ENCODE peak calls at places on chromosomes 2 and 18, in nine cellular contexts. One of them, this sample, is unnamed.
A peak's percentile ranks its signal among the peaks of the same experiment; 100 is the strongest.

GRCh38 chr18:23619388-23619873 is 33.1 kb upstream of the NPC1 start:
- DNase-seq in stimulated activated CD4-positive, alpha-beta T cell treated with anti-CD3 and anti-CD28 coated beads, TNF-alpha, amount 100 ng/mL, for 1 hour: no peak
- DNase-seq in stimulated activated CD8-positive, alpha-beta memory T cell treated with anti-CD3 and anti-CD28 coated beads, Interleukin-4, amount 100 ng/mL, for 1 hour: no peak
- DNase-seq in posterior vena cava: no peak
- DNase-seq in cardiac muscle cell: peak; percentile 55
- DNase-seq in lower leg skin: no peak
- DNase-seq in SJSA1: no peak
- DNase-seq in transverse colon: peak; percentile 17
- DNase-seq in AG08395: peak; percentile 36
- DNase-seq in this sample: no peak

GRCh38 chr18:48215876-48216638 is 193.1 kb downstream of the ZBTB7C start:
- DNase-seq in stimulated activated CD4-positive, alpha-beta T cell treated with anti-CD3 and anti-CD28 coated beads, TNF-alpha, amount 100 ng/mL, for 1 hour: no peak
- DNase-seq in stimulated activated CD8-positive, alpha-beta memory T cell treated with anti-CD3 and anti-CD28 coated beads, Interleukin-4, amount 100 ng/mL, for 1 hour: no peak
- DNase-seq in posterior vena cava: no peak
- DNase-seq in cardiac muscle cell: no peak
- DNase-seq in lower leg skin: peak; percentile 75
- DNase-seq in SJSA1: no peak
- DNase-seq in transverse colon: no peak
- DNase-seq in AG08395: no peak
- DNase-seq in this sample: no peak

GRCh38 chr2:110853516-110853915 is 121.1 kb downstream of the ACOXL start:
- DNase-seq in stimulated activated CD4-positive, alpha-beta T cell treated with anti-CD3 and anti-CD28 coated beads, TNF-alpha, amount 100 ng/mL, for 1 hour: no peak
- DNase-seq in stimulated activated CD8-positive, alpha-beta memory T cell treated with anti-CD3 and anti-CD28 coated beads, Interleukin-4, amount 100 ng/mL, for 1 hour: no peak
- DNase-seq in posterior vena cava: no peak
- DNase-seq in cardiac muscle cell: peak; percentile 59
- DNase-seq in lower leg skin: no peak
- DNase-seq in SJSA1: no peak
- DNase-seq in transverse colon: peak; percentile 59
- DNase-seq in AG08395: peak; percentile 23
- DNase-seq in this sample: no peak

GRCh38 chr2:30108851-30109250 is 38.0 kb upstream of the YPEL5 start:
- DNase-seq in stimulated activated CD4-positive, alpha-beta T cell treated with anti-CD3 and anti-CD28 coated beads, TNF-alpha, amount 100 ng/mL, for 1 hour: no peak
- DNase-seq in stimulated activated CD8-positive, alpha-beta memory T cell treated with anti-CD3 and anti-CD28 coated beads, Interleukin-4, amount 100 ng/mL, for 1 hour: no peak
- DNase-seq in posterior vena cava: no peak
- DNase-seq in cardiac muscle cell: no peak
- DNase-seq in lower leg skin: no peak
- DNase-seq in SJSA1: no peak
- DNase-seq in transverse colon: no peak
- DNase-seq in AG08395: no peak
- DNase-seq in this sample: no peak

GRCh38 chr2:222024934-222025890 is 273.6 kb downstream of the PAX3 start:
- DNase-seq in stimulated activated CD4-positive, alpha-beta T cell treated with anti-CD3 and anti-CD28 coated beads, TNF-alpha, amount 100 ng/mL, for 1 hour: no peak
- DNase-seq in stimulated activated CD8-positive, alpha-beta memory T cell treated with anti-CD3 and anti-CD28 coated beads, Interleukin-4, amount 100 ng/mL, for 1 hour: no peak
- DNase-seq in posterior vena cava: no peak
- DNase-seq in cardiac muscle cell: peak; percentile 69
- DNase-seq in lower leg skin: no peak
- DNase-seq in SJSA1: no peak
- DNase-seq in transverse colon: no peak
- DNase-seq in AG08395: peak; percentile 31
- DNase-seq in this sample: no peak

GRCh38 chr2:12704378-12704777 is 12.4 kb upstream of the TRIB2 start:
- DNase-seq in stimulated activated CD4-positive, alpha-beta T cell treated with anti-CD3 and anti-CD28 coated beads, TNF-alpha, amount 100 ng/mL, for 1 hour: no peak
- DNase-seq in stimulated activated CD8-positive, alpha-beta memory T cell treated with anti-CD3 and anti-CD28 coated beads, Interleukin-4, amount 100 ng/mL, for 1 hour: no peak
- DNase-seq in posterior vena cava: no peak
- DNase-seq in cardiac muscle cell: no peak
- DNase-seq in lower leg skin: no peak
- DNase-seq in SJSA1: no peak
- DNase-seq in transverse colon: no peak
- DNase-seq in AG08395: no peak
- DNase-seq in this sample: no peak

GRCh38 chr2:92072461-92073035 is 2798.7 kb upstream of the TEKT4 start:
- DNase-seq in stimulated activated CD4-positive, alpha-beta T cell treated with anti-CD3 and anti-CD28 coated beads, TNF-alpha, amount 100 ng/mL, for 1 hour: no peak
- DNase-seq in stimulated activated CD8-positive, alpha-beta memory T cell treated with anti-CD3 and anti-CD28 coated beads, Interleukin-4, amount 100 ng/mL, for 1 hour: no peak
- DNase-seq in posterior vena cava: peak; percentile 66
- DNase-seq in cardiac muscle cell: no peak
- DNase-seq in lower leg skin: peak; percentile 80
- DNase-seq in SJSA1: peak; percentile 30
- DNase-seq in transverse colon: peak; percentile 0
- DNase-seq in AG08395: no peak
- DNase-seq in this sample: no peak

GRCh38 chr2:122322815-122323214 is 567.4 kb downstream of the TSN start:
- DNase-seq in stimulated activated CD4-positive, alpha-beta T cell treated with anti-CD3 and anti-CD28 coated beads, TNF-alpha, amount 100 ng/mL, for 1 hour: no peak
- DNase-seq in stimulated activated CD8-positive, alpha-beta memory T cell treated with anti-CD3 and anti-CD28 coated beads, Interleukin-4, amount 100 ng/mL, for 1 hour: no peak
- DNase-seq in posterior vena cava: no peak
- DNase-seq in cardiac muscle cell: no peak
- DNase-seq in lower leg skin: no peak
- DNase-seq in SJSA1: no peak
- DNase-seq in transverse colon: no peak
- DNase-seq in AG08395: no peak
- DNase-seq in this sample: no peak

GRCh38 chr18:26471027-26471426 is 77.3 kb downstream of the KCTD1 start:
- DNase-seq in stimulated activated CD4-positive, alpha-beta T cell treated with anti-CD3 and anti-CD28 coated beads, TNF-alpha, amount 100 ng/mL, for 1 hour: no peak
- DNase-seq in stimulated activated CD8-positive, alpha-beta memory T cell treated with anti-CD3 and anti-CD28 coated beads, Interleukin-4, amount 100 ng/mL, for 1 hour: no peak
- DNase-seq in posterior vena cava: no peak
- DNase-seq in cardiac muscle cell: peak; percentile 19
- DNase-seq in lower leg skin: no peak
- DNase-seq in SJSA1: no peak
- DNase-seq in transverse colon: no peak
- DNase-seq in AG08395: no peak
- DNase-seq in this sample: no peak

GRCh38 chr2:63000801-63001200 is 49.8 kb upstream of the OTX1 start:
- DNase-seq in stimulated activated CD4-positive, alpha-beta T cell treated with anti-CD3 and anti-CD28 coated beads, TNF-alpha, amount 100 ng/mL, for 1 hour: no peak
- DNase-seq in stimulated activated CD8-positive, alpha-beta memory T cell treated with anti-CD3 and anti-CD28 coated beads, Interleukin-4, amount 100 ng/mL, for 1 hour: no peak
- DNase-seq in posterior vena cava: no peak
- DNase-seq in cardiac muscle cell: no peak
- DNase-seq in lower leg skin: no peak
- DNase-seq in SJSA1: no peak
- DNase-seq in transverse colon: no peak
- DNase-seq in AG08395: no peak
- DNase-seq in this sample: no peak

GRCh38 chr2:74146929-74147728 is 583 bp downstream of the BOLA3 start:
- DNase-seq in stimulated activated CD4-positive, alpha-beta T cell treated with anti-CD3 and anti-CD28 coated beads, TNF-alpha, amount 100 ng/mL, for 1 hour: no peak
- DNase-seq in stimulated activated CD8-positive, alpha-beta memory T cell treated with anti-CD3 and anti-CD28 coated beads, Interleukin-4, amount 100 ng/mL, for 1 hour: no peak
- DNase-seq in posterior vena cava: no peak
- DNase-seq in cardiac muscle cell: no peak
- DNase-seq in lower leg skin: no peak
- DNase-seq in SJSA1: peak; percentile 38
- DNase-seq in transverse colon: no peak
- DNase-seq in AG08395: peak; percentile 48
- DNase-seq in this sample: no peak

GRCh38 chr2:18436408-18437077 is 123.9 kb downstream of the RDH14 start:
- DNase-seq in stimulated activated CD4-positive, alpha-beta T cell treated with anti-CD3 and anti-CD28 coated beads, TNF-alpha, amount 100 ng/mL, for 1 hour: no peak
- DNase-seq in stimulated activated CD8-positive, alpha-beta memory T cell treated with anti-CD3 and anti-CD28 coated beads, Interleukin-4, amount 100 ng/mL, for 1 hour: no peak
- DNase-seq in posterior vena cava: no peak
- DNase-seq in cardiac muscle cell: no peak
- DNase-seq in lower leg skin: no peak
- DNase-seq in SJSA1: no peak
- DNase-seq in transverse colon: no peak
- DNase-seq in AG08395: no peak
- DNase-seq in this sample: no peak

GRCh38 chr2:8098952-8099582 is 582.8 kb upstream of the ID2 start:
- DNase-seq in stimulated activated CD4-positive, alpha-beta T cell treated with anti-CD3 and anti-CD28 coated beads, TNF-alpha, amount 100 ng/mL, for 1 hour: no peak
- DNase-seq in stimulated activated CD8-positive, alpha-beta memory T cell treated with anti-CD3 and anti-CD28 coated beads, Interleukin-4, amount 100 ng/mL, for 1 hour: no peak
- DNase-seq in posterior vena cava: no peak
- DNase-seq in cardiac muscle cell: no peak
- DNase-seq in lower leg skin: no peak
- DNase-seq in SJSA1: no peak
- DNase-seq in transverse colon: no peak
- DNase-seq in AG08395: no peak
- DNase-seq in this sample: no peak